ENCODE peak calls at places on chromosomes 6 and 20, in seven cellular contexts. One of them, this sample, is unnamed.

GRCh38 chr6:154598403-154598802 is 87.9 kb upstream of the CNKSR3 start:
- ATAC-seq in sciatic nerve: no peak
- ATAC-seq in CD8-positive, alpha-beta T cell: no peak
- ATAC-seq in CD4-positive, CD25-positive, alpha-beta regulatory T cell: no peak
- ATAC-seq in activated T-cell treated with anti-CD3 and anti-CD28 coated beads, Interleukin-2, amount 50 U/mL, for 72 hours: no peak
- ATAC-seq in activated CD8-positive, alpha-beta memory T cell treated with anti-CD3 and anti-CD28 coated beads, Interleukin-2, amount 10 ng/mL, durations not matched to agents 7 days and 5 days: no peak
- ATAC-seq in heart right ventricle: no peak
- ATAC-seq in this sample: no peak

GRCh38 chr6:42075159-42075838 is 25.0 kb downstream of the TAF8 start:
- ATAC-seq in sciatic nerve: peak
- ATAC-seq in CD8-positive, alpha-beta T cell: no peak
- ATAC-seq in CD4-positive, CD25-positive, alpha-beta regulatory T cell: no peak
- ATAC-seq in activated T-cell treated with anti-CD3 and anti-CD28 coated beads, Interleukin-2, amount 50 U/mL, for 72 hours: no peak
- ATAC-seq in activated CD8-positive, alpha-beta memory T cell treated with anti-CD3 and anti-CD28 coated beads, Interleukin-2, amount 10 ng/mL, durations not matched to agents 7 days and 5 days: no peak
- ATAC-seq in heart right ventricle: peak
- ATAC-seq in this sample: peak

GRCh38 chr6:15752820-15753219 is 90.0 kb upstream of the DTNBP1 start:
- ATAC-seq in sciatic nerve: no peak
- ATAC-seq in CD8-positive, alpha-beta T cell: no peak
- ATAC-seq in CD4-positive, CD25-positive, alpha-beta regulatory T cell: no peak
- ATAC-seq in activated T-cell treated with anti-CD3 and anti-CD28 coated beads, Interleukin-2, amount 50 U/mL, for 72 hours: no peak
- ATAC-seq in activated CD8-positive, alpha-beta memory T cell treated with anti-CD3 and anti-CD28 coated beads, Interleukin-2, amount 10 ng/mL, durations not matched to agents 7 days and 5 days: no peak
- ATAC-seq in heart right ventricle: peak
- ATAC-seq in this sample: no peak

GRCh38 chr20:63660622-63661021 is 2.5 kb downstream of the RTEL1 start:
- ATAC-seq in sciatic nerve: no peak
- ATAC-seq in CD8-positive, alpha-beta T cell: no peak
- ATAC-seq in CD4-positive, CD25-positive, alpha-beta regulatory T cell: no peak
- ATAC-seq in activated T-cell treated with anti-CD3 and anti-CD28 coated beads, Interleukin-2, amount 50 U/mL, for 72 hours: no peak
- ATAC-seq in activated CD8-positive, alpha-beta memory T cell treated with anti-CD3 and anti-CD28 coated beads, Interleukin-2, amount 10 ng/mL, durations not matched to agents 7 days and 5 days: no peak
- ATAC-seq in heart right ventricle: no peak
- ATAC-seq in this sample: no peak

GRCh38 chr20:58818585-58819285 is 32.0 kb downstream of the GNAS-AS1 start:
- ATAC-seq in sciatic nerve: no peak
- ATAC-seq in CD8-positive, alpha-beta T cell: peak
- ATAC-seq in CD4-positive, CD25-positive, alpha-beta regulatory T cell: no peak
- ATAC-seq in activated T-cell treated with anti-CD3 and anti-CD28 coated beads, Interleukin-2, amount 50 U/mL, for 72 hours: peak
- ATAC-seq in activated CD8-positive, alpha-beta memory T cell treated with anti-CD3 and anti-CD28 coated beads, Interleukin-2, amount 10 ng/mL, durations not matched to agents 7 days and 5 days: peak
- ATAC-seq in heart right ventricle: no peak
- ATAC-seq in this sample: no peak

GRCh38 chr6:39295538-39295937 is 18.7 kb downstream of the KCNK17 start:
- ATAC-seq in sciatic nerve: peak
- ATAC-seq in CD8-positive, alpha-beta T cell: no peak
- ATAC-seq in CD4-positive, CD25-positive, alpha-beta regulatory T cell: no peak
- ATAC-seq in activated T-cell treated with anti-CD3 and anti-CD28 coated beads, Interleukin-2, amount 50 U/mL, for 72 hours: no peak
- ATAC-seq in activated CD8-positive, alpha-beta memory T cell treated with anti-CD3 and anti-CD28 coated beads, Interleukin-2, amount 10 ng/mL, durations not matched to agents 7 days and 5 days: no peak
- ATAC-seq in heart right ventricle: no peak
- ATAC-seq in this sample: no peak

GRCh38 chr20:10508468-10509251 is 73.6 kb downstream of the SLX4IP start:
- ATAC-seq in sciatic nerve: no peak
- ATAC-seq in CD8-positive, alpha-beta T cell: no peak
- ATAC-seq in CD4-positive, CD25-positive, alpha-beta regulatory T cell: no peak
- ATAC-seq in activated T-cell treated with anti-CD3 and anti-CD28 coated beads, Interleukin-2, amount 50 U/mL, for 72 hours: no peak
- ATAC-seq in activated CD8-positive, alpha-beta memory T cell treated with anti-CD3 and anti-CD28 coated beads, Interleukin-2, amount 10 ng/mL, durations not matched to agents 7 days and 5 days: no peak
- ATAC-seq in heart right ventricle: peak
- ATAC-seq in this sample: peak

GRCh38 chr6:143700684-143701342 is 23.0 kb downstream of the PHACTR2 start:
- ATAC-seq in sciatic nerve: peak
- ATAC-seq in CD8-positive, alpha-beta T cell: no peak
- ATAC-seq in CD4-positive, CD25-positive, alpha-beta regulatory T cell: no peak
- ATAC-seq in activated T-cell treated with anti-CD3 and anti-CD28 coated beads, Interleukin-2, amount 50 U/mL, for 72 hours: no peak
- ATAC-seq in activated CD8-positive, alpha-beta memory T cell treated with anti-CD3 and anti-CD28 coated beads, Interleukin-2, amount 10 ng/mL, durations not matched to agents 7 days and 5 days: no peak
- ATAC-seq in heart right ventricle: peak
- ATAC-seq in this sample: peak

GRCh38 chr6:35089935-35090505 is 51.1 kb downstream of the TCP11 start:
- ATAC-seq in sciatic nerve: no peak
- ATAC-seq in CD8-positive, alpha-beta T cell: no peak
- ATAC-seq in CD4-positive, CD25-positive, alpha-beta regulatory T cell: no peak
- ATAC-seq in activated T-cell treated with anti-CD3 and anti-CD28 coated beads, Interleukin-2, amount 50 U/mL, for 72 hours: no peak
- ATAC-seq in activated CD8-positive, alpha-beta memory T cell treated with anti-CD3 and anti-CD28 coated beads, Interleukin-2, amount 10 ng/mL, durations not matched to agents 7 days and 5 days: peak
- ATAC-seq in heart right ventricle: no peak
- ATAC-seq in this sample: peak